ENCODE peak calls at places on chromosomes 7 and 10, in six cellular contexts. G is Panc1; L is spleen; J is D341Med; I is activated naive CD8-positive, alpha-beta T cell treated with anti-CD3 and anti-CD28 coated beads, Interleukin-2, amount 50 U/mL, for 24 hours; E is lower lobe of right lung. V is an unnamed sample.

GRCh38 chr10:14873090-14873760 is 5.4 kb upstream of the SUV39H2 start:
- DNase-seq in G (no peak), L (no peak), J (no peak), I (no peak), E (no peak), V (no peak)

GRCh38 chr7:4406288-4407058 is 275.6 kb upstream of the FOXK1 start:
- DNase-seq in G (no peak), L (no peak), J (no peak), I (no peak), E (no peak), V (no peak)

GRCh38 chr10:810351-810846 is 120.9 kb upstream of the DIP2C start:
- DNase-seq in G (no peak), L (no peak), J (peak), I (no peak), E (no peak), V (no peak)

GRCh38 chr10:30432631-30433285 is 1.2 kb upstream of the MAP3K8 start:
- DNase-seq in G (no peak), L (peak), J (no peak), I (no peak), E (peak), V (no peak)

GRCh38 chr7:150902078-150903033 is 50.0 kb downstream of the AOC1 start:
- DNase-seq in G (no peak), L (no peak), J (peak), I (no peak), E (no peak), V (no peak)

GRCh38 chr10:91051834-91052233 is 130.9 kb upstream of the ANKRD1 start:
- DNase-seq in G (no peak), L (no peak), J (no peak), I (no peak), E (no peak), V (no peak)

GRCh38 chr7:28815928-28816373 is 142.2 kb downstream of the TRIL start:
- DNase-seq in G (no peak), L (no peak), J (no peak), I (no peak), E (no peak), V (peak)

GRCh38 chr7:110595694-110596093 is 495.2 kb upstream of the LRRN3 start:
- DNase-seq in G (no peak), L (no peak), J (no peak), I (no peak), E (no peak), V (no peak)

GRCh38 chr7:96306385-96307125 is 15.3 kb downstream of the SLC25A13 start:
- DNase-seq in G (no peak), L (no peak), J (no peak), I (no peak), E (peak), V (no peak)

GRCh38 chr7:80359029-80359428 is 152.8 kb downstream of the GNAT3 start:
- DNase-seq in G (no peak), L (no peak), J (no peak), I (no peak), E (no peak), V (no peak)

GRCh38 chr10:99124376-99124775 is 111.3 kb downstream of the HPSE2 start:
- DNase-seq in G (no peak), L (no peak), J (no peak), I (no peak), E (no peak), V (no peak)

GRCh38 chr10:48724127-48724526 is 39.5 kb downstream of the WDFY4 start:
- DNase-seq in G (no peak), L (no peak), J (no peak), I (no peak), E (no peak), V (no peak)

GRCh38 chr7:83271212-83272099 is 108.8 kb upstream of the PCLO start:
- DNase-seq in G (peak), L (no peak), J (peak), I (no peak), E (no peak), V (no peak)

GRCh38 chr10:63555330-63555729 is 34.1 kb downstream of the REEP3 start:
- DNase-seq in G (no peak), L (no peak), J (no peak), I (no peak), E (no peak), V (no peak)

GRCh38 chr10:131729938-131730660 is 170.7 kb upstream of the PPP2R2D start:
- DNase-seq in G (no peak), L (no peak), J (no peak), I (no peak), E (no peak), V (no peak)

GRCh38 chr7:142549007-142549406 is 200.3 kb upstream of the PRSS1 start:
- DNase-seq in G (no peak), L (no peak), J (no peak), I (no peak), E (no peak), V (no peak)

V was measured in stimulated activated naive B cell treated with anti-CD40 and anti-IgM and Interleukin-4, amounts not matched to agents 10 μg/mL and 1 μg/mL and 100 μg/mL, for 72 hours.